ENCODE peak calls at places on chromosomes 2 and 18, in eight cellular contexts. One of them, this sample, is unnamed.

GRCh38 chr2:179724403-179724802 is 137.0 kb downstream of the ZNF385B start:
- DNase-seq in HCT116: no peak
- DNase-seq in OCI-LY7: no peak
- DNase-seq in GM23338: no peak
- DNase-seq in PC-3: no peak
- DNase-seq in hepatocyte: no peak
- DNase-seq in SK-N-SH: no peak
- DNase-seq in neural progenitor cell: no peak
- DNase-seq in this sample: no peak

GRCh38 chr2:38751847-38752410 is 768 bp upstream of the SRSF7 start:
- DNase-seq in GM23338: peak; percentile 63
- DNase-seq in HCT116: no peak
- DNase-seq in hepatocyte: peak; percentile 50
- DNase-seq in neural progenitor cell: peak; percentile 68
- DNase-seq in OCI-LY7: no peak
- DNase-seq in SK-N-SH: no peak
- DNase-seq in PC-3: no peak
- DNase-seq in this sample: no peak

GRCh38 chr2:165203689-165204559 is at the start of gene SCN3A:
- DNase-seq in HCT116: peak; percentile 24
- DNase-seq in hepatocyte: peak; percentile 64
- DNase-seq in OCI-LY7: peak; percentile 77
- DNase-seq in GM23338: peak; percentile 85
- DNase-seq in PC-3: peak; percentile 71
- DNase-seq in neural progenitor cell: peak; percentile 67
- DNase-seq in SK-N-SH: peak; percentile 25
- DNase-seq in this sample: peak; percentile 77

GRCh38 chr2:160257742-160258577 is 57.9 kb upstream of the ITGB6 start:
- DNase-seq in neural progenitor cell: no peak
- DNase-seq in SK-N-SH: no peak
- DNase-seq in OCI-LY7: no peak
- DNase-seq in PC-3: no peak
- DNase-seq in HCT116: no peak
- DNase-seq in hepatocyte: no peak
- DNase-seq in GM23338: no peak
- DNase-seq in this sample: no peak

GRCh38 chr2:72859831-72860262 is 27.4 kb upstream of the SPR start:
- DNase-seq in neural progenitor cell: peak; percentile 85
- DNase-seq in GM23338: peak; percentile 93
- DNase-seq in HCT116: peak; percentile 77
- DNase-seq in OCI-LY7: peak; percentile 60
- DNase-seq in hepatocyte: peak; percentile 86
- DNase-seq in PC-3: peak; percentile 94
- DNase-seq in SK-N-SH: peak; percentile 65
- DNase-seq in this sample: peak; percentile 84

GRCh38 chr18:62450546-62451395 is 72.1 kb upstream of the ZCCHC2 start:
- DNase-seq in SK-N-SH: peak; percentile 14
- DNase-seq in hepatocyte: peak; percentile 50
- DNase-seq in HCT116: peak; percentile 86
- DNase-seq in PC-3: peak; percentile 93
- DNase-seq in neural progenitor cell: no peak
- DNase-seq in GM23338: no peak
- DNase-seq in OCI-LY7: no peak
- DNase-seq in this sample: no peak

GRCh38 chr2:193868833-193869232 is 1674.1 kb upstream of the TMEFF2 start:
- DNase-seq in HCT116: no peak
- DNase-seq in neural progenitor cell: no peak
- DNase-seq in PC-3: peak; percentile 14
- DNase-seq in SK-N-SH: no peak
- DNase-seq in OCI-LY7: no peak
- DNase-seq in hepatocyte: no peak
- DNase-seq in GM23338: no peak
- DNase-seq in this sample: no peak

GRCh38 chr2:240255811-240256703 is 115.6 kb upstream of the OTOS start:
- DNase-seq in HCT116: no peak
- DNase-seq in hepatocyte: peak; percentile 83
- DNase-seq in GM23338: peak; percentile 69
- DNase-seq in SK-N-SH: peak; percentile 9
- DNase-seq in PC-3: peak; percentile 58
- DNase-seq in neural progenitor cell: peak; percentile 57
- DNase-seq in OCI-LY7: no peak
- DNase-seq in this sample: no peak

GRCh38 chr2:70984228-70984575 is 5.8 kb downstream of the ANKRD53 start:
- DNase-seq in OCI-LY7: no peak
- DNase-seq in PC-3: no peak
- DNase-seq in GM23338: no peak
- DNase-seq in HCT116: no peak
- DNase-seq in SK-N-SH: no peak
- DNase-seq in neural progenitor cell: no peak
- DNase-seq in hepatocyte: no peak
- DNase-seq in this sample: no peak

GRCh38 chr2:240919786-240920782 is 13.9 kb downstream of the CROCC2 start:
- DNase-seq in neural progenitor cell: no peak
- DNase-seq in hepatocyte: peak; percentile 4
- DNase-seq in PC-3: no peak
- DNase-seq in OCI-LY7: no peak
- DNase-seq in GM23338: no peak
- DNase-seq in HCT116: no peak
- DNase-seq in SK-N-SH: peak; percentile 21
- DNase-seq in this sample: no peak

GRCh38 chr2:113164930-113165585 is 8.7 kb upstream of the PSD4 start:
- DNase-seq in OCI-LY7: no peak
- DNase-seq in hepatocyte: no peak
- DNase-seq in SK-N-SH: no peak
- DNase-seq in HCT116: no peak
- DNase-seq in GM23338: peak; percentile 74
- DNase-seq in PC-3: no peak
- DNase-seq in neural progenitor cell: peak; percentile 70
- DNase-seq in this sample: no peak

GRCh38 chr18:44474596-44474995 is 206.1 kb upstream of the SETBP1 start:
- DNase-seq in OCI-LY7: no peak
- DNase-seq in hepatocyte: no peak
- DNase-seq in SK-N-SH: no peak
- DNase-seq in PC-3: no peak
- DNase-seq in neural progenitor cell: no peak
- DNase-seq in HCT116: no peak
- DNase-seq in GM23338: no peak
- DNase-seq in this sample: no peak

GRCh38 chr18:525066-525797 is 24.7 kb upstream of the COLEC12 start:
- DNase-seq in GM23338: no peak
- DNase-seq in neural progenitor cell: no peak
- DNase-seq in OCI-LY7: no peak
- DNase-seq in PC-3: peak; percentile 63
- DNase-seq in HCT116: no peak
- DNase-seq in hepatocyte: no peak
- DNase-seq in SK-N-SH: no peak
- DNase-seq in this sample: no peak

GRCh38 chr2:33022989-33023731 is 76.4 kb downstream of the LTBP1 start:
- DNase-seq in SK-N-SH: no peak
- DNase-seq in HCT116: peak; percentile 22
- DNase-seq in PC-3: peak; percentile 96
- DNase-seq in GM23338: no peak
- DNase-seq in OCI-LY7: no peak
- DNase-seq in hepatocyte: peak; percentile 46
- DNase-seq in neural progenitor cell: no peak
- DNase-seq in this sample: no peak

GRCh38 chr2:239778042-239778811 is 246.9 kb downstream of the NDUFA10 start:
- DNase-seq in hepatocyte: no peak
- DNase-seq in GM23338: no peak
- DNase-seq in PC-3: no peak
- DNase-seq in SK-N-SH: no peak
- DNase-seq in neural progenitor cell: no peak
- DNase-seq in HCT116: no peak
- DNase-seq in OCI-LY7: no peak
- DNase-seq in this sample: no peak

GRCh38 chr18:58977223-58977622 is 112.5 kb downstream of the ZNF532 start:
- DNase-seq in PC-3: no peak
- DNase-seq in hepatocyte: no peak
- DNase-seq in OCI-LY7: no peak
- DNase-seq in SK-N-SH: no peak
- DNase-seq in neural progenitor cell: no peak
- DNase-seq in HCT116: no peak
- DNase-seq in GM23338: no peak
- DNase-seq in this sample: no peak

GRCh38 chr2:207694811-207695281 is 16.6 kb upstream of the CCNYL1 start:
- DNase-seq in OCI-LY7: no peak
- DNase-seq in hepatocyte: no peak
- DNase-seq in GM23338: no peak
- DNase-seq in SK-N-SH: no peak
- DNase-seq in neural progenitor cell: no peak
- DNase-seq in PC-3: peak; percentile 78
- DNase-seq in HCT116: no peak
- DNase-seq in this sample: no peak

GRCh38 chr2:232389327-232389726 is 10.8 kb downstream of the ALPP start:
- DNase-seq in OCI-LY7: no peak
- DNase-seq in neural progenitor cell: no peak
- DNase-seq in hepatocyte: no peak
- DNase-seq in PC-3: no peak
- DNase-seq in GM23338: no peak
- DNase-seq in HCT116: no peak
- DNase-seq in SK-N-SH: no peak
- DNase-seq in this sample: no peak
- TF ChIP-seq EZH2phosphoT487 in OCI-LY7: no peak
- TF ChIP-seq EZH2phosphoT487 in neural progenitor cell: no peak
- TF ChIP-seq EZH2phosphoT487 in hepatocyte: no peak
- TF ChIP-seq EZH2phosphoT487 in PC-3: no peak
- TF ChIP-seq EZH2phosphoT487 in GM23338: no peak
- TF ChIP-seq EZH2phosphoT487 in HCT116: no peak
- TF ChIP-seq EZH2phosphoT487 in SK-N-SH: no peak
- TF ChIP-seq EZH2phosphoT487 in this sample: no peak

GRCh38 chr2:205947621-205948495 is 138.1 kb downstream of the INO80D start:
- DNase-seq in neural progenitor cell: peak; percentile 77
- DNase-seq in HCT116: peak; percentile 33
- DNase-seq in GM23338: peak; percentile 86
- DNase-seq in hepatocyte: peak; percentile 84
- DNase-seq in SK-N-SH: peak; percentile 79
- DNase-seq in PC-3: peak; percentile 70
- DNase-seq in OCI-LY7: peak; percentile 37
- DNase-seq in this sample: peak; percentile 61

GRCh38 chr2:205948883-205949282 is 137.1 kb downstream of the INO80D start:
- DNase-seq in HCT116: no peak
- DNase-seq in OCI-LY7: no peak
- DNase-seq in GM23338: peak; percentile 19
- DNase-seq in neural progenitor cell: no peak
- DNase-seq in PC-3: no peak
- DNase-seq in SK-N-SH: no peak
- DNase-seq in hepatocyte: no peak
- DNase-seq in this sample: no peak

GRCh38 chr2:205946226-205946625 is 139.7 kb downstream of the INO80D start:
- DNase-seq in hepatocyte: no peak
- DNase-seq in SK-N-SH: no peak
- DNase-seq in GM23338: no peak
- DNase-seq in PC-3: no peak
- DNase-seq in neural progenitor cell: no peak
- DNase-seq in HCT116: no peak
- DNase-seq in OCI-LY7: no peak
- DNase-seq in this sample: no peak

DNA sequence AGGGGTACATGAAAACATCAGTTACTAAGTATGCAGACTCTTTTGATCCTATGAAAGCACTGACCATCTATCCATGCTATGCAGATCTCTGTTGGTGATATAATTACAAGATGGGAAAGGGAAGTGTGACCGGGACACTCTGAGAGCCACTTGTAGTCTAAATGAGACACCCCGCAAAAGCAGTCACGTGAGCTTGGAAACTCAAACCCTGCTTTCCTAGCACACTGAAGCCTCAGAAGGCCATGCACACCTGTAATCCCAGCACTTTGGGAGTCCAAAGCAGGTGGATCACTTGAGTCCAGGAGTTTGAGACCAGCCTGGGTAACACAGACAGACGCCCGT is 137.5 kb downstream of the INO80D start:
- DNase-seq in GM23338: no peak
- DNase-seq in OCI-LY7: no peak
- DNase-seq in HCT116: no peak
- DNase-seq in neural progenitor cell: no peak
- DNase-seq in hepatocyte: no peak
- DNase-seq in SK-N-SH: no peak
- DNase-seq in PC-3: no peak
- DNase-seq in this sample: no peak
- TF ChIP-seq CTCF in GM23338: no peak
- TF ChIP-seq CTCF in OCI-LY7: no peak
- TF ChIP-seq CTCF in HCT116: no peak
- TF ChIP-seq CTCF in neural progenitor cell: no peak
- TF ChIP-seq CTCF in hepatocyte: no peak
- TF ChIP-seq CTCF in SK-N-SH: no peak
- TF ChIP-seq CTCF in PC-3: no peak
- TF ChIP-seq CTCF in this sample: no peak

DNA sequence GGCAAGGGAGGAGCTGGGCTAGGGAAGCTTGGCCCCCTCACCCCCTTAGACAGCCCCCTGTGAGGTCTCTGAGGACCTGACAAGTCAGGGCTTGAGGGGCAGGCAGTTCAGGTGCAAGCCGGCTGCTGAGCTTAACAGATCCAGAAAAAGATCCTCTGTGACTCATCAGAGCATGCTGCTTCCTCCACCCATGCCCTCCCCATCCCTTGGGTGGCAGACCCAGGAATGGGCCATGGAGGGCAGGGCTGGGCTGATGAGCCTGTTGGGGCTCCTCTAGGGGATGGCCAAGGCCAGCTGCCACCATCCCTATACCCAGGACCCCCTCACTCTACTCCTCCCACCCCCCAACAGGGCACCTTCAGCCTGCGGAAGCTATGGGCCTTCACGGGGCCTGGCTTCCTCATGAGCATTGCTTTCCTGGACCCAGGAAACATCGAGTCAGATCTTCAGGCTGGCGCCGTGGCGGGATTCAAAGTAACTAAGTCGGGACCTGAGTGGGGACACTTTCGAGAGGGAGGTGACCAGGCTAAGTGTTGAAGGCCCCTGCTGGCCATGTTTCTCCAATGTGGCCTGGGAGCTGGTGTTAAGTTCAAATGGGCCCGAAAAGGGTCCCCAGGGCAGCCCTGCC is 1.9 kb downstream of the SLC11A1 start:
- DNase-seq in PC-3: peak; percentile 25
- DNase-seq in SK-N-SH: no peak
- DNase-seq in OCI-LY7: no peak
- DNase-seq in hepatocyte: peak; percentile 53
- DNase-seq in neural progenitor cell: no peak
- DNase-seq in HCT116: no peak
- DNase-seq in GM23338: no peak
- DNase-seq in this sample: no peak
- TF ChIP-seq EZH2phosphoT487 in PC-3: no peak
- TF ChIP-seq EZH2phosphoT487 in SK-N-SH: no peak
- TF ChIP-seq EZH2phosphoT487 in OCI-LY7: no peak
- TF ChIP-seq EZH2phosphoT487 in hepatocyte: no peak
- TF ChIP-seq EZH2phosphoT487 in neural progenitor cell: no peak
- TF ChIP-seq EZH2phosphoT487 in HCT116: no peak
- TF ChIP-seq EZH2phosphoT487 in GM23338: no peak
- TF ChIP-seq EZH2phosphoT487 in this sample: no peak

GRCh38 chr2:29990112-29990511 is 68.7 kb upstream of the ALK start:
- DNase-seq in OCI-LY7: no peak
- DNase-seq in neural progenitor cell: no peak
- DNase-seq in SK-N-SH: no peak
- DNase-seq in HCT116: no peak
- DNase-seq in GM23338: no peak
- DNase-seq in hepatocyte: no peak
- DNase-seq in PC-3: no peak
- DNase-seq in this sample: no peak
- TF ChIP-seq CTCF in OCI-LY7: no peak
- TF ChIP-seq CTCF in neural progenitor cell: no peak
- TF ChIP-seq CTCF in SK-N-SH: no peak
- TF ChIP-seq CTCF in HCT116: no peak
- TF ChIP-seq CTCF in GM23338: no peak
- TF ChIP-seq CTCF in hepatocyte: no peak
- TF ChIP-seq CTCF in PC-3: no peak
- TF ChIP-seq CTCF in this sample: no peak